ENCODE peak calls at places on chromosomes 2 and 18, in eight cellular contexts. S, H, R, C, I, Y, E and G are unnamed samples. For H3K27me3, the result is how much of the 10 kb centered on the place peaks cover.

GRCh38 chr2:6972067-6972710 is 55.0 kb downstream of the RNF144A start:
- DNase-seq in S (no peak), H (no peak), R (no peak), C (no peak), I (no peak), Y (no peak), E (no peak), G (peak)

GRCh38 chr2:72990695-72991438 is 73.5 kb downstream of the EMX1 start:
- DNase-seq in S (no peak), H (no peak), R (no peak), C (peak), I (no peak), Y (peak), E (peak), G (peak)

GRCh38 chr2:127100261-127101047 is 6.5 kb downstream of the BIN1 start:
- DNase-seq in S (no peak), H (peak), R (no peak), C (peak), I (no peak), Y (peak), E (no peak), G (no peak)

GRCh38 chr2:218010116-218010837 is 7.5 kb upstream of the TNS1 start:
- DNase-seq in S (peak), H (peak), R (no peak), C (peak), I (peak), Y (no peak), E (peak), G (no peak)

GRCh38 chr2:218006741-218007140 is 3.9 kb upstream of the TNS1 start:
- DNase-seq in S (no peak), H (peak), R (no peak), C (no peak), I (no peak), Y (no peak), E (peak), G (no peak)

GRCh38 chr18:2655954-2656236 is 369 bp downstream of the SMCHD1 start:
- DNase-seq in S (no peak), H (no peak), R (no peak), C (peak), I (peak), Y (no peak), E (no peak), G (no peak)

GRCh38 chr2:225998653-225999052 is 599.1 kb downstream of the NYAP2 start:
- DNase-seq in S (no peak), H (peak), R (no peak), C (no peak), I (no peak), Y (no peak), E (no peak), G (no peak)

GRCh38 chr2:37919631-37920032 is 5.5 kb upstream of the RMDN2 start:
- DNase-seq in S (no peak), H (peak), R (no peak), C (no peak), I (no peak), Y (no peak), E (no peak), G (no peak)

GRCh38 chr2:189348369-189348768 is 92.9 kb upstream of the WDR75 start:
- DNase-seq in S (no peak), H (no peak), R (no peak), C (no peak), I (no peak), Y (no peak), E (no peak), G (no peak)

GRCh38 chr2:37851828-37852584 is 73.1 kb upstream of the RMDN2 start:
- DNase-seq in S (no peak), H (peak), R (no peak), C (no peak), I (no peak), Y (no peak), E (no peak), G (no peak)

GRCh38 chr2:225282858-225283693 is 116.4 kb upstream of the NYAP2 start:
- DNase-seq in S (no peak), H (peak), R (peak), C (no peak), I (no peak), Y (no peak), E (no peak), G (no peak)

GRCh38 chr18:45978084-45978483 is 11.0 kb upstream of the EPG5 start:
- DNase-seq in S (no peak), H (no peak), R (no peak), C (no peak), I (no peak), Y (no peak), E (no peak), G (no peak)

GRCh38 chr2:96304606-96305005 is 740 bp downstream of the SNRNP200 start:
- DNase-seq in S (no peak), H (no peak), R (no peak), C (no peak), I (no peak), Y (no peak), E (no peak), G (no peak)

GRCh38 chr2:175676813-175677212 is 325.3 kb downstream of the LNPK start:
- DNase-seq in S (no peak), H (no peak), R (no peak), C (no peak), I (no peak), Y (no peak), E (no peak), G (no peak)

GRCh38 chr2:98026927-98027522 is 31.3 kb upstream of the TMEM131 start:
- DNase-seq in S (no peak), H (no peak), R (no peak), C (no peak), I (no peak), Y (no peak), E (no peak), G (peak)

GRCh38 chr18:67766930-67767329 is 250.4 kb upstream of the DSEL start:
- DNase-seq in S (no peak), H (peak), R (peak), C (no peak), I (no peak), Y (no peak), E (no peak), G (no peak)

GRCh38 chr2:27178469-27178868 is 29.7 kb downstream of the TCF23 start:
- DNase-seq in S (no peak), H (no peak), R (no peak), C (no peak), I (no peak), Y (no peak), E (no peak), G (no peak)
- H3K27me3 ChIP-seq in S (under half), H (under half), R (under half), C (under half), I (under half), Y (under half), E (under half), G (under half)

DNA sequence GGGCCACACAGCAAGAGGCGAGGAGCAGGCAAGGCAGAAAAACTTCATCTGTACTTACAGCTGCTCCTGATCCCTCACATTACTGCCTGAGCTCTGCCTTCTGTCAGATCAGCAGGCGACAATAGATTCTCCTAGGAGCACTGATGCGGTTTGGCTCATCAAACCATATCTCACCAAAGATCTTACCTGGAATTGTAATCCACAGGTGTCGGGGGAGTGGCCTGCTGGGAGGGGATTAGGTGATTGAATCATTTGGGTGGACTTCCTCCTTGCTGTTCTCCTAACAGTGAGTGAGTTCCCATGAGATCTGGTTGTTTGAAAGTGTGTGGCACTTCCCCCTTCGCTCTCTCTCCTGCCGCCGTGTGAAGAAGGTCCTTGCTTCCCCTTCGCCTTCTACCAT is 647.3 kb downstream of the SOCS6 start:
- DNase-seq in S (no peak), H (no peak), R (no peak), C (no peak), I (no peak), Y (no peak), E (no peak), G (no peak)
- H3K27me3 ChIP-seq in S (under half), H (under half), R (under half), C (under half), I (under half), Y (under half), E (under half), G (under half)

GRCh38 chr18:10752407-10752806 is 226.6 kb downstream of the NAPG start:
- DNase-seq in S (no peak), H (no peak), R (no peak), C (no peak), I (no peak), Y (no peak), E (no peak), G (no peak)
- H3K27me3 ChIP-seq in S (under half), H (under half), R (under half), C (under half), I (under half), Y (under half), E (under half), G (under half)

DNA sequence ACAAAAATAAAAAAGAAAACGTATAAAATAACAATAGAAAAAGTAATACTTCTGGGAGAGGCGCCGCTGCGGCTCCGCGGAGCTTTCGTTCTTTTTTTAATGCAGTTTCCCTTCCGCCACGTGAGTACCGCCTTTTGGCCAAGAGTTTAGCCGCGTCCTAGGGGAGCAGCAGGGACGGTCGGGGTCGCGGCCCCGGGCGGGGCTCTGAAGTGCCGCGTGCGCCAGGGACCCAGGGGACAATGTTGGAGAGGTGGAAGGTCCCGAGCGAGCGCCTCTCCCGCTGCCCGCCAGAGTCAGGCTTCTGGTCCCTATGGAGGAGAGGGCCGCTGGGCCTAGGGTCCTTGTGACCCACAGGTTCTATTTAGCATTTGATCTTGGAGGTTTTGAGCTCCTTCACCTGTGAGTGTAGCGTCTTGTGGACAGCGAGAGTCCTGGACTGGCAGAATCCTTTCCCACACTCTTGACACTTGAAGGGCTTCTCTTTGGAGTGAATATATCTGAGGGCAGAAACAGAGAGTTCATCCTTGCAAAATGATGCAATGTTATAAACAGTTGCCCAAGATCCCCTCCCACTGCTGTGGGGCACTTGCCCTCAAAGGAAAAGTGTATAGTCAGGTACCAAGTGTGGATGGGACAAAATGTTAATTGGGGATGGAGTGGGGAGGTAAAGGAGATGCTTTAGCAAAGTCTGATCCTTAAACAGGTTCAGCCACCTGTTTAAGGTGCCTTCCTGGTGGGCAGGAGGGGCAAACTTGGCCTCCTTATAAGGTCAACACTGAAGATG is 6.3 kb downstream of the OSR1 start:
- DNase-seq in S (no peak), H (no peak), R (no peak), C (peak), I (no peak), Y (no peak), E (no peak), G (no peak)
- H3K27me3 ChIP-seq in S (half or more), H (under half), R (under half), C (under half), I (half or more), Y (under half), E (under half), G (under half)